ENCODE peak calls at places on chromosome 9, in four cellular contexts. S is A549; F is GM23248; K is naive thymus-derived CD4-positive, alpha-beta T cell. Q is an unnamed sample.

GRCh38 chr9:92115977-92116285 is 718 bp upstream of the SPTLC1 start:
- DNase-seq in S (no peak), K (no peak), F (peak), Q (no peak)

GRCh38 chr9:90870646-90871326 is 69.2 kb downstream of the SYK start:
- DNase-seq in F (peak), K (no peak), S (peak), Q (peak)

GRCh38 chr9:114460513-114461225 is 44.6 kb downstream of the WHRN start:
- DNase-seq in F (no peak), S (no peak), K (no peak), Q (no peak)

GRCh38 chr9:1986341-1986740 is 28.8 kb upstream of the SMARCA2 start:
- DNase-seq in F (no peak), K (no peak), S (no peak), Q (no peak)

GRCh38 chr9:99489043-99489378 is 266.9 kb downstream of the SEC61B start:
- DNase-seq in K (no peak), F (peak), S (no peak), Q (no peak)

GRCh38 chr9:70962761-70963445 is 158.5 kb downstream of the TRPM3 start:
- DNase-seq in S (no peak), F (peak), K (no peak), Q (no peak)

GRCh38 chr9:114448706-114449105 is 56.6 kb downstream of the WHRN start:
- DNase-seq in S (no peak), F (peak), K (no peak), Q (no peak)

GRCh38 chr9:137286980-137287383 is 9.5 kb downstream of the TOR4A start:
- DNase-seq in F (peak), K (no peak), S (peak), Q (no peak)

GRCh38 chr9:97372580-97372979 is 39.3 kb upstream of the TDRD7 start:
- DNase-seq in K (no peak), S (no peak), F (no peak), Q (no peak)

GRCh38 chr9:86126998-86127972 is 27.9 kb upstream of the GOLM1 start:
- DNase-seq in S (peak), F (peak), K (no peak), Q (peak)

GRCh38 chr9:89742660-89743059 is 137.8 kb downstream of the GADD45G start:
- DNase-seq in S (no peak), F (no peak), K (no peak), Q (no peak)

GRCh38 chr9:127175764-127176163 is 53.3 kb upstream of the ANGPTL2 start:
- DNase-seq in K (no peak), S (no peak), F (no peak), Q (no peak)

GRCh38 chr9:107487521-107488399 is 1.8 kb downstream of the KLF4 start:
- DNase-seq in F (peak), S (peak), K (peak), Q (no peak)

GRCh38 chr9:89418882-89419641 is 78.9 kb downstream of the SEMA4D start:
- DNase-seq in F (no peak), S (no peak), K (peak), Q (no peak)

GRCh38 chr9:114232091-114232440 is 76.7 kb downstream of the COL27A1 start:
- DNase-seq in S (no peak), K (no peak), F (no peak), Q (no peak)

GRCh38 chr9:211557-211956 is 3.1 kb upstream of the DOCK8 start:
- DNase-seq in F (peak), S (no peak), K (no peak), Q (no peak)